ENCODE peak calls at places on chromosomes 11 and 22, in ten cellular contexts. V is stimulated activated CD4-positive, alpha-beta T cell treated with anti-CD3 and anti-CD28 coated beads, Interleukin-1b, Interleukin-23, amount 100 ng/mL, for 24 hours; L is left cardiac atrium; F is sciatic nerve; G is activated CD4-positive, alpha-beta memory T cell treated with anti-CD3 and anti-CD28 coated beads, Interleukin-2, amount 10 ng/mL, durations not matched to agents 7 days and 5 days; M is activated CD8-positive, alpha-beta memory T cell treated with anti-CD3 and anti-CD28 coated beads for 4 hours; Z is psoas muscle; H is activated CD4-positive, alpha-beta T cell treated with anti-CD3 and anti-CD28 coated beads, Interleukin-2, amount 50 U/mL, for 1 hour; B is occipital lobe; K is left lung. S is an unnamed sample.

GRCh38 chr11:128664286-128664685 is 29.6 kb upstream of the FLI1 start:
- DNase-seq in H (no peak), K (peak), Z (no peak), M (no peak), B (no peak), F (no peak), V (no peak), L (no peak), G (no peak), S (no peak)

GRCh38 chr11:93123351-93123898 is 74.4 kb downstream of the SLC36A4 start:
- DNase-seq in M (no peak), G (no peak), F (no peak), L (peak), V (no peak), K (no peak), Z (no peak), B (no peak), H (no peak), S (no peak)

GRCh38 chr11:67584205-67584880 is 731 bp downstream of the GSTP1 start:
- DNase-seq in M (no peak), V (no peak), B (no peak), L (peak), Z (peak), H (peak), K (peak), F (peak), G (peak), S (peak)

GRCh38 chr11:34052036-34052607 is 591 bp downstream of the CAPRIN1 start:
- DNase-seq in H (peak), Z (peak), V (peak), L (peak), K (peak), F (peak), M (peak), G (peak), B (peak), S (peak)

GRCh38 chr11:116990061-116990473 is 108.2 kb downstream of the SIK3 start:
- DNase-seq in H (no peak), Z (no peak), F (no peak), M (no peak), L (no peak), G (no peak), V (no peak), K (no peak), B (no peak), S (no peak)

GRCh38 chr11:98565311-98565710 is 455.4 kb upstream of the CNTN5 start:
- DNase-seq in H (no peak), K (no peak), V (no peak), Z (no peak), F (no peak), M (no peak), L (no peak), G (no peak), B (no peak), S (no peak)

GRCh38 chr11:114200351-114200750 is 95.8 kb upstream of the NNMT start:
- DNase-seq in F (no peak), Z (no peak), L (no peak), M (no peak), H (no peak), G (no peak), B (no peak), K (no peak), V (no peak), S (no peak)

GRCh38 chr11:129374993-129375721 is 491 bp upstream of the BARX2 start:
- DNase-seq in K (peak), H (no peak), M (no peak), L (peak), V (no peak), Z (no peak), G (no peak), F (no peak), B (no peak), S (no peak)

GRCh38 chr11:9716275-9717039 is 52.6 kb downstream of the SWAP70 start:
- DNase-seq in Z (no peak), M (no peak), F (no peak), B (no peak), G (no peak), V (no peak), L (peak), H (no peak), K (no peak), S (no peak)

GRCh38 chr22:44822479-44822878 is 70.1 kb downstream of the ARHGAP8 start:
- DNase-seq in F (no peak), V (no peak), B (no peak), M (no peak), G (no peak), H (no peak), K (no peak), L (no peak), Z (no peak), S (no peak)

GRCh38 chr11:3080733-3081385 is 23.6 kb upstream of the CARS1 start:
- DNase-seq in K (no peak), M (no peak), H (no peak), Z (no peak), L (no peak), B (no peak), V (no peak), G (no peak), F (no peak), S (no peak)

GRCh38 chr11:126194121-126194543 is 17.3 kb downstream of the RPUSD4 start:
- DNase-seq in G (peak), K (no peak), H (peak), V (no peak), F (peak), M (no peak), Z (no peak), L (no peak), B (no peak), S (no peak)

GRCh38 chr11:70016666-70017347 is 61.3 kb upstream of the ANO1 start:
- DNase-seq in G (no peak), H (no peak), L (no peak), F (no peak), M (no peak), B (no peak), K (no peak), Z (no peak), V (no peak), S (no peak)

GRCh38 chr11:16252373-16252772 is 104.0 kb downstream of the SOX6 start:
- DNase-seq in K (no peak), G (no peak), M (no peak), L (no peak), V (no peak), B (no peak), F (no peak), H (no peak), Z (no peak), S (no peak)

GRCh38 chr11:79694368-79694767 is 253.5 kb upstream of the TENM4 start:
- DNase-seq in G (no peak), V (no peak), B (no peak), H (no peak), L (no peak), M (no peak), K (no peak), Z (no peak), F (no peak), S (no peak)

GRCh38 chr11:76644591-76644990 is 26.0 kb downstream of the LRRC32 start:
- DNase-seq in V (no peak), Z (no peak), G (peak), K (no peak), L (no peak), H (no peak), B (no peak), M (no peak), F (no peak), S (no peak)

GRCh38 chr22:36365020-36365411 is 22.8 kb downstream of the MYH9 start:
- DNase-seq in G (peak), K (no peak), F (no peak), L (peak), Z (peak), V (peak), B (no peak), M (peak), H (peak), S (no peak)

GRCh38 chr11:101401245-101401644 is 182.6 kb downstream of the TRPC6 start:
- DNase-seq in H (no peak), Z (no peak), B (no peak), M (no peak), F (no peak), V (no peak), G (no peak), L (no peak), K (no peak), S (no peak)

GRCh38 chr22:21100149-21101032 is 54.6 kb downstream of the LRRC74B start:
- DNase-seq in G (no peak), H (no peak), L (no peak), F (no peak), B (no peak), K (no peak), Z (no peak), V (no peak), M (no peak), S (no peak)

GRCh38 chr11:64292458-64293254 is 1.6 kb downstream of the KCNK4 start:
- DNase-seq in K (no peak), F (no peak), M (no peak), B (no peak), L (no peak), G (no peak), V (no peak), H (no peak), Z (no peak), S (no peak)

GRCh38 chr22:38706101-38706884 is 549 bp downstream of the GTPBP1 start:
- DNase-seq in V (no peak), L (peak), F (peak), Z (peak), G (peak), H (peak), M (peak), K (peak), B (no peak), S (peak)

GRCh38 chr11:76783901-76784813 is 1.0 kb downstream of the TSKU start:
- DNase-seq in B (no peak), V (no peak), L (peak), G (no peak), Z (peak), M (no peak), F (peak), H (no peak), K (no peak), S (no peak)

GRCh38 chr11:57567512-57568329 is at the start of gene UBE2L6:
- DNase-seq in F (peak), G (peak), L (peak), H (peak), Z (peak), M (peak), K (peak), V (peak), B (peak), S (peak)

GRCh38 chr11:119791701-119792151 is 62.7 kb upstream of the NECTIN1 start:
- DNase-seq in B (peak), Z (no peak), G (no peak), V (no peak), H (no peak), F (no peak), M (no peak), L (peak), K (no peak), S (no peak)

GRCh38 chr11:45457649-45458048 is 171.5 kb upstream of the SYT13 start:
- DNase-seq in K (no peak), F (no peak), Z (no peak), M (no peak), V (no peak), G (no peak), B (no peak), H (no peak), L (peak), S (no peak)

GRCh38 chr11:95378106-95378505 is 147.1 kb upstream of the SESN3 start:
- DNase-seq in L (no peak), K (no peak), B (no peak), Z (no peak), V (no peak), F (no peak), H (no peak), G (no peak), M (no peak), S (no peak)

GRCh38 chr11:45333023-45333422 is 46.9 kb upstream of the SYT13 start:
- DNase-seq in H (no peak), K (no peak), M (no peak), F (no peak), L (no peak), V (no peak), B (no peak), G (no peak), Z (no peak), S (no peak)

GRCh38 chr11:94802501-94802900 is 34.3 kb downstream of the AMOTL1 start:
- DNase-seq in V (no peak), L (peak), B (no peak), F (no peak), M (no peak), H (no peak), K (no peak), G (no peak), Z (no peak), S (no peak)

GRCh38 chr22:30453731-30454510 is 17.9 kb downstream of the SEC14L3 start:
- DNase-seq in M (no peak), Z (no peak), B (no peak), V (no peak), F (no peak), L (no peak), K (no peak), G (peak), H (no peak), S (no peak)

GRCh38 chr11:38718049-38718448 is 2120.0 kb upstream of the RAG2 start:
- DNase-seq in K (no peak), F (no peak), L (no peak), G (no peak), B (no peak), Z (no peak), M (no peak), V (no peak), H (no peak), S (no peak)

GRCh38 chr11:98616256-98616655 is 404.5 kb upstream of the CNTN5 start:
- DNase-seq in H (no peak), G (no peak), B (no peak), L (no peak), Z (no peak), K (no peak), F (no peak), M (no peak), V (no peak), S (no peak)

GRCh38 chr11:86499723-86500129 is 125.0 kb downstream of the CCDC81 start:
- DNase-seq in L (no peak), K (no peak), Z (no peak), B (no peak), H (no peak), M (no peak), G (no peak), F (no peak), V (no peak), S (no peak)

GRCh38 chr11:40314327-40314726 is 1145.1 kb downstream of the LRRC4C start:
- DNase-seq in M (no peak), B (no peak), Z (no peak), F (no peak), K (no peak), V (no peak), L (no peak), G (no peak), H (no peak), S (no peak)

GRCh38 chr22:24153353-24153752 is 27.9 kb upstream of the SUSD2 start:
- DNase-seq in L (no peak), V (no peak), M (no peak), F (no peak), K (no peak), H (peak), B (no peak), G (peak), Z (no peak), S (no peak)

GRCh38 chr11:80441821-80442220 is 1001.0 kb upstream of the TENM4 start:
- DNase-seq in Z (no peak), G (no peak), K (no peak), M (no peak), L (no peak), B (no peak), V (no peak), H (no peak), F (no peak), S (no peak)

GRCh38 chr11:17386331-17387084 is 2.0 kb downstream of the KCNJ11 start:
- DNase-seq in V (no peak), Z (peak), B (peak), H (peak), L (peak), K (no peak), M (no peak), F (no peak), G (peak), S (no peak)

GRCh38 chr22:25750569-25751173 is 8.7 kb downstream of the MYO18B start:
- DNase-seq in Z (peak), B (no peak), H (no peak), G (no peak), M (no peak), L (peak), F (no peak), K (no peak), V (no peak), S (no peak)

GRCh38 chr11:68743539-68743938 is 7.8 kb downstream of the TESMIN start:
- DNase-seq in F (no peak), Z (no peak), M (no peak), B (no peak), K (no peak), L (no peak), G (no peak), V (no peak), H (no peak), S (no peak)

S was measured in tibial nerve.